ENCODE peak calls at places on chromosomes 13 and 19, in nine cellular contexts. M is adipocyte, S is left ventricle myocardium inferior, K is mucosa of descending colon, I is cardiac muscle cell, N is endothelial cell of umbilical vein, X is tibial artery, Q is uterus, E is mammary epithelial cell. B is an unnamed sample. For H3K36me3 and H3K9me3, the result is how much of the 10 kb centered on the place peaks cover.

GRCh38 chr19:48565090-48565489 is 13.1 kb downstream of the SULT2B1 start:
- DNase-seq in K (no peak), X (no peak), M (peak), N (no peak), Q (no peak), I (peak), S (no peak), E (no peak), B (peak)

GRCh38 chr19:15469513-15470297 is 5.4 kb upstream of the RASAL3 start:
- DNase-seq in N (no peak), K (no peak), E (no peak), X (no peak), Q (no peak), I (peak), S (no peak), M (peak), B (no peak)

GRCh38 chr13:47337781-47338507 is 441.1 kb upstream of the HTR2A start:
- DNase-seq in X (no peak), N (no peak), S (no peak), M (peak), Q (no peak), I (peak), E (no peak), K (no peak), B (peak)

GRCh38 chr13:36555151-36555986 is 118.5 kb upstream of the SERTM1 start:
- DNase-seq in E (no peak), M (no peak), S (no peak), N (no peak), I (no peak), K (no peak), Q (no peak), X (no peak), B (no peak)

GRCh38 chr13:87889241-87889640 is 218.1 kb downstream of the SLITRK5 start:
- DNase-seq in I (no peak), E (no peak), K (no peak), Q (no peak), S (no peak), X (no peak), N (no peak), M (no peak), B (no peak)

GRCh38 chr13:29859971-29860370 is 9.6 kb upstream of the UBL3 start:
- DNase-seq in Q (no peak), M (peak), I (peak), X (no peak), K (no peak), E (peak), S (no peak), N (no peak), B (no peak)

GRCh38 chr19:29675650-29676186 is 10.5 kb downstream of the PLEKHF1 start:
- DNase-seq in M (no peak), E (no peak), N (no peak), S (no peak), Q (no peak), I (no peak), X (no peak), K (no peak), B (no peak)

GRCh38 chr13:44812818-44813217 is 176.5 kb downstream of the NUFIP1 start:
- DNase-seq in N (no peak), S (no peak), I (peak), X (no peak), E (no peak), K (no peak), Q (no peak), M (peak), B (no peak)

GRCh38 chr19:58563034-58563573 is 4.7 kb upstream of the UBE2M start:
- DNase-seq in Q (peak), X (no peak), M (peak), E (peak), S (peak), K (peak), I (peak), N (no peak), B (no peak)

GRCh38 chr13:95643814-95644598 is 500 bp downstream of the DZIP1 start:
- DNase-seq in I (peak), M (peak), Q (peak), N (peak), X (peak), K (peak), E (peak), S (peak), B (peak)

GRCh38 chr13:28100149-28101121 is at the start of gene FLT3:
- DNase-seq in K (peak), S (peak), E (peak), M (peak), N (peak), I (peak), X (no peak), Q (no peak), B (peak)

GRCh38 chr19:29499921-29500590 is 25.7 kb upstream of the VSTM2B start:
- DNase-seq in E (no peak), I (no peak), M (no peak), K (peak), N (no peak), X (no peak), Q (no peak), S (no peak), B (no peak)

GRCh38 chr19:4233282-4233853 is 4.0 kb downstream of the EBI3 start:
- DNase-seq in I (peak), N (no peak), K (no peak), S (peak), E (no peak), X (no peak), Q (no peak), M (peak), B (peak)

GRCh38 chr13:33348366-33348765 is 62.8 kb upstream of the STARD13 start:
- DNase-seq in N (no peak), K (no peak), X (no peak), S (no peak), E (no peak), M (no peak), Q (no peak), I (peak), B (peak)

GRCh38 chr13:20428666-20429644 is 96.7 kb downstream of the CRYL1 start:
- DNase-seq in S (no peak), N (no peak), E (peak), K (no peak), I (no peak), Q (no peak), X (no peak), M (no peak), B (peak)

GRCh38 chr19:33171222-33171795 is 22.8 kb upstream of the LRP3 start:
- DNase-seq in N (no peak), E (no peak), I (no peak), X (no peak), K (no peak), Q (no peak), S (no peak), M (no peak), B (no peak)

GRCh38 chr13:50268500-50268899 is 253.3 kb downstream of the KCNRG start:
- DNase-seq in I (peak), N (no peak), K (no peak), M (peak), X (no peak), E (no peak), Q (no peak), S (no peak), B (no peak)

GRCh38 chr13:108572782-108573211 is 56.6 kb upstream of the MYO16 start:
- DNase-seq in X (no peak), M (no peak), N (no peak), I (no peak), E (peak), S (no peak), Q (no peak), K (no peak), B (peak)

GRCh38 chr19:46031781-46032596 is 8.8 kb downstream of the IGFL4 start:
- DNase-seq in K (no peak), Q (no peak), I (no peak), E (no peak), X (no peak), S (no peak), N (no peak), M (no peak), B (no peak)

GRCh38 chr13:36072536-36072935 is 58.6 kb downstream of the DCLK1 start:
- DNase-seq in I (no peak), S (no peak), K (no peak), E (no peak), Q (no peak), X (no peak), N (no peak), M (no peak), B (no peak)

GRCh38 chr19:7629347-7630054 is at the start of the genes PET100 and XAB2:
- DNase-seq in S (peak), M (peak), E (peak), N (peak), Q (peak), I (peak), K (peak), X (peak), B (peak)

GRCh38 chr19:32241957-32242710 is 103.3 kb upstream of the ZNF507 start:
- DNase-seq in Q (no peak), K (no peak), E (no peak), X (no peak), S (no peak), I (no peak), N (no peak), M (no peak), B (no peak)

GRCh38 chr13:109180905-109181425 is 551.6 kb downstream of the MYO16 start:
- DNase-seq in X (no peak), N (no peak), E (peak), Q (no peak), K (no peak), I (peak), S (no peak), M (peak), B (no peak)

GRCh38 chr13:61095885-61096284 is 319.8 kb downstream of the PCDH20 start:
- DNase-seq in M (no peak), K (no peak), E (no peak), I (no peak), X (no peak), Q (no peak), N (no peak), S (no peak), B (no peak)

GRCh38 chr13:97629601-97630272 is 195.8 kb downstream of the RAP2A start:
- DNase-seq in X (no peak), K (no peak), I (no peak), S (no peak), Q (no peak), M (no peak), N (no peak), E (no peak), B (no peak)

GRCh38 chr19:31784631-31785237 is 435.5 kb upstream of the TSHZ3 start:
- DNase-seq in M (no peak), Q (no peak), K (no peak), X (no peak), N (no peak), S (no peak), I (no peak), E (no peak), B (no peak)

GRCh38 chr13:32019612-32020233 is 11.9 kb upstream of the FRY start:
- DNase-seq in E (peak), I (peak), M (peak), S (no peak), Q (peak), K (no peak), N (peak), X (no peak), B (peak)

GRCh38 chr13:98291658-98292057 is 114.6 kb upstream of the RNF113B start:
- DNase-seq in Q (no peak), K (no peak), X (no peak), E (no peak), I (no peak), N (no peak), S (no peak), M (no peak), B (no peak)

GRCh38 chr19:35009424-35010415 is 9.6 kb downstream of the GRAMD1A start:
- DNase-seq in S (no peak), K (no peak), Q (no peak), X (no peak), N (no peak), M (no peak), E (no peak), I (no peak), B (no peak)

GRCh38 chr19:35008891-35009341 is 8.8 kb downstream of the GRAMD1A start:
- DNase-seq in I (no peak), S (no peak), N (no peak), X (no peak), Q (no peak), M (no peak), E (no peak), K (no peak), B (no peak)

GRCh38 chr19:35013047-35013819 is 13.1 kb downstream of the GRAMD1A start:
- DNase-seq in S (peak), M (peak), K (peak), X (peak), I (peak), Q (peak), N (peak), E (peak), B (peak)

GRCh38 chr19:35011737-35012682 is 11.9 kb downstream of the GRAMD1A start:
- DNase-seq in E (no peak), M (no peak), N (no peak), Q (no peak), I (no peak), S (no peak), X (no peak), K (no peak), B (no peak)

DNA sequence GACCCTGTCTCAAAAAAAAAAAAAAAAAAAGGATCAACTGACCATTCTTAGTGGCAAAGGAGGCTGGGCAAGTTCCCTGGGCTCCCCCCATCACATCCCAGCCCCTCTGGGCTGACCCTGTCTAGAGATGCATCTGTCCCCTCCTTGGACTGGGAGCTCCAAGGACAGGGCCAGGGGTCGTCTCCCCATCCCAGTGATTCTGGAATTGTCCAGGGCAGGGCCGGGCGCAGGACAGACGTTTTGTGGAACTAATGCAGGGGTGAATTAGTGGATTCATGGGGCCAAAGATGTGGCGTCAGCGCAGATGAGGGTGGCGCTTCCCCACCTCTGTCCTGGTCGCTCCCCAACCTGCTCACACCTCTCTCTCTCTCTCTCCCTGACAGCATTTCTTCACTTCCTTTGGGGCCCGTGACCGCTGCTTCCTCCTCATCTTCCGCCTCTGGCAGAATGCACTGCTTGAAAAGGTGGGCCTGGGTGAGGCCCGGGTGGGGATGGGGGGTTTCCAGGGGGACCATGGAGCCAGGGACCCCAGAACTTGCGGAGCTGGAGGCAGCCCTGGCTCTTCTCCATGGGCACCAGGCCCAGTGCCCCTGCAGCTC is 11.1 kb downstream of the GRAMD1A start:
- DNase-seq in X (no peak), N (no peak), I (no peak), K (no peak), E (no peak), Q (no peak), S (no peak), M (no peak), B (no peak)
- H3K36me3 ChIP-seq in X (half or more), N (under half), I (under half), K (under half), E (under half), Q (under half), S (half or more), M (under half), B (half or more)

GRCh38 chr19:40565910-40566495 is 10.7 kb upstream of the SHKBP1 start:
- DNase-seq in N (no peak), M (no peak), K (no peak), E (no peak), I (no peak), S (no peak), Q (no peak), X (no peak), B (no peak)
- H3K4me3 ChIP-seq in N (no peak), M (no peak), K (no peak), E (no peak), I (no peak), S (no peak), Q (no peak), X (no peak), B (no peak)

DNA sequence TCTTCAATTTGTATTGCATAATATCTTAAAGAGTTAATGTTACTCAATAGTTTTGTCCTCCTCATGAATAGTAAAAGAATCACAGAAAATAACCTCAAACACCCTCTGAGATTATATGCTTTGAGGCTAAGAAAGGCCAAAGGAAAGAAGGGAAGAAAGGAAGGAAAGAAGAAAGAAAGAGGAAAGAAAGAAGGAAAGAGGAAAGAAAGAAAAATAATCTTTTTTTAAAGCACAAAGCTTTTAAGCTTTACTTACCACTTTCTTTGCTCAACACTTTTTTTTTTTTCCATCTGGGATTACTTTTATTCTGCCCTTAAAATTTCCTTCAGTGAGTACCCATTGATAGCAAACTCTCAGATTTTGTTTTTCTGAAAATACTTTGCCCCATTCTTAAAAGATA is 369.1 kb downstream of the FGF9 start:
- DNase-seq in S (no peak), I (no peak), M (no peak), N (no peak), K (no peak), E (no peak), X (no peak), Q (no peak), B (no peak)
- H3K9me3 ChIP-seq in S (under half), I (under half), M (under half), N (under half), K (under half), E (under half), X (under half), Q (under half), B (under half)

GRCh38 chr19:1275976-1276619 is 768 bp downstream of the FAM174C start:
- DNase-seq in X (no peak), S (no peak), M (no peak), E (no peak), I (no peak), K (no peak), Q (no peak), N (no peak), B (no peak)
- H3K36me3 ChIP-seq in X (half or more), S (under half), M (half or more), E (under half), I (under half), K (under half), Q (under half), N (under half), B (under half)

DNA sequence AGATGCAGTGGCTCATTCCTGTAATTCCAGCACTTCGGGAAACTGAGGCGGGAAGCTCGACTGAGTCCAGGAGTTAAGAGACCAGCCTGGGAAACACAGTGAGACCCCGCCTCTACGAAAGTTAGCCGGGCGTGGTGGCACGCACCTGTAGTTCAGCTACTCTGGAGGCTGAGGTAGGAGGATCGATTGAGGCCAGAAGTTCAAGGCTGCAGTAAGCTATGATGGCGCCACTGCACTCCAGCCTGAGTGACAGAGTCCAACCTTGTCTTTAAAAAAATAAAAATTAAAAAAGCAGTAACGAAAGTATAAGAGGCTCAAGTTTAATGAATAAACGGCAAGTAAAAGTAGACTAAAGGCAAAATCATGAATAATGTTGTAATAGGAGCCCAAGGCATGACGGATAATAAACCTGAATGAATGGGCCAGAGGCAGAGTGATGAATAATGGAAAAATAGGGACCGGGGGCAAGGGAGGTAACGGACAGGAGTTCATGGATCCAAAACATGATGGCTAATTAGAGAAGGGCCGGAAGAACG is 1.2 kb upstream of the TOMM40 start:
- DNase-seq in S (no peak), I (no peak), K (no peak), N (no peak), M (no peak), X (no peak), Q (no peak), E (no peak), B (no peak)
- H3K4me3 ChIP-seq in S (peak), I (peak), K (peak), N (peak), M (peak), X (peak), Q (peak), E (peak), B (peak)

DNA sequence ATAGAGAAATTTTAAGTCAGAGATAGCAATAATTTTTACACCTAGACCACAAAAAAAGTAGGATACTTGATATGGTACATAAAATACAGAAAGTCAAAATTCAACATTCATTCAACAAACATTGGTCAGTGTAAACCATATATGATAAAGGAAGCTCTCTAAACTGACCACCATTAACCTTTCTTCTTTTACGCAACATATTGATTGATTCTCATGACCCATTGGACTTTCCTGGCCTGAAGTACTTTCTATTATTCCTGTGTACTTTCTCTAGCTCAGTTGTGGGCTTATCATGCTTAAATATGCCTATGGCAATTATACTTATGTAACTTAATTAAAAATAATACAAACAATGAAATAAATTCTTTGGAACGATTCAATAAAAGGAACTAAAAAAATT is 10.7 kb downstream of the PIBF1 start:
- DNase-seq in M (no peak), S (no peak), E (no peak), Q (no peak), N (no peak), I (no peak), X (no peak), K (no peak), B (no peak)
- H3K9me3 ChIP-seq in M (under half), S (under half), E (under half), Q (under half), N (under half), I (under half), X (under half), K (under half), B (under half)

GRCh38 chr13:83975668-83976165 is 93.4 kb upstream of the SLITRK1 start:
- DNase-seq in N (no peak), K (no peak), E (no peak), M (no peak), Q (no peak), I (no peak), X (no peak), S (no peak), B (no peak)
- H3K36me3 ChIP-seq in N (under half), K (under half), E (under half), M (under half), Q (under half), I (under half), X (under half), S (under half), B (under half)

GRCh38 chr19:55149078-55150003 is at the start of gene TNNT1:
- DNase-seq in S (peak), E (no peak), N (no peak), Q (no peak), X (no peak), M (peak), I (no peak), K (no peak), B (no peak)
- H3K4me3 ChIP-seq in S (no peak), E (no peak), N (no peak), Q (no peak), X (no peak), M (no peak), I (no peak), K (no peak), B (no peak)

GRCh38 chr13:24264976-24265375 is 44.4 kb upstream of the C1QTNF9 start:
- DNase-seq in S (no peak), I (no peak), K (peak), X (no peak), N (no peak), Q (no peak), M (no peak), E (peak), B (no peak)

GRCh38 chr13:24265453-24265852 is 43.9 kb upstream of the C1QTNF9 start:
- DNase-seq in I (no peak), Q (no peak), M (no peak), N (no peak), S (no peak), X (no peak), K (no peak), E (no peak), B (no peak)

GRCh38 chr13:24267801-24268200 is 41.6 kb upstream of the C1QTNF9 start:
- DNase-seq in K (no peak), E (no peak), M (no peak), X (no peak), S (no peak), I (no peak), N (no peak), Q (no peak), B (no peak)

GRCh38 chr13:24269803-24270202 is 39.6 kb upstream of the C1QTNF9 start:
- DNase-seq in E (peak), I (peak), M (no peak), N (no peak), X (no peak), Q (no peak), K (no peak), S (no peak), B (no peak)

GRCh38 chr13:24267283-24267682 is 42.1 kb upstream of the C1QTNF9 start:
- DNase-seq in M (no peak), Q (no peak), S (no peak), N (no peak), E (no peak), X (no peak), I (peak), K (no peak), B (no peak)
- H3K9me3 ChIP-seq in M (under half), Q (under half), S (under half), N (under half), E (under half), X (under half), I (under half), K (under half), B (under half)

GRCh38 chr13:86464193-86464592 is 665.0 kb upstream of the SLITRK6 start:
- DNase-seq in E (no peak), M (no peak), N (no peak), X (no peak), K (no peak), Q (no peak), I (no peak), S (no peak), B (no peak)
- H3K36me3 ChIP-seq in E (under half), M (under half), N (under half), X (under half), K (under half), Q (under half), I (under half), S (under half), B (under half)